ENCODE peak calls at places on chromosomes 11 and 22, in ten cellular contexts. C, F, A, P, H, M, E, K, B and U are unnamed samples.

GRCh38 chr11:126474220-126474619 is 118.7 kb downstream of the ST3GAL4 start:
- DNase-seq in B (no peak), E (no peak), M (no peak), H (no peak), P (no peak), K (no peak), A (no peak), C (no peak), F (no peak), U (no peak)

GRCh38 chr11:93020248-93021088 is 51.0 kb downstream of the MTNR1B start:
- DNase-seq in M (peak), E (no peak), A (no peak), K (no peak), H (no peak), F (no peak), P (no peak), B (peak), C (no peak), U (no peak)

GRCh38 chr11:12692238-12693074 is 18.2 kb downstream of the TEAD1 start:
- DNase-seq in H (no peak), C (no peak), E (peak), A (no peak), K (no peak), M (peak), F (no peak), P (no peak), B (peak), U (no peak)

GRCh38 chr22:43109921-43110443 is 568 bp upstream of the BIK start:
- DNase-seq in B (no peak), P (no peak), M (no peak), E (no peak), F (peak), K (no peak), H (no peak), C (no peak), A (peak), U (no peak)

GRCh38 chr11:12075822-12076821 is 34.3 kb upstream of the MICAL2 start:
- DNase-seq in F (no peak), B (peak), H (no peak), C (no peak), A (no peak), M (peak), E (no peak), K (no peak), P (no peak), U (no peak)

GRCh38 chr11:122210378-122210995 is 94.5 kb upstream of the BLID start:
- DNase-seq in H (no peak), E (no peak), B (no peak), K (no peak), A (no peak), F (no peak), P (no peak), M (no peak), C (no peak), U (no peak)

GRCh38 chr11:36724742-36725387 is 126.8 kb upstream of the RAG2 start:
- DNase-seq in K (no peak), C (no peak), H (no peak), M (no peak), P (no peak), E (no peak), F (no peak), A (no peak), B (no peak), U (no peak)

GRCh38 chr11:118448294-118448693 is 12.0 kb downstream of the KMT2A start:
- DNase-seq in P (no peak), M (no peak), H (no peak), C (no peak), E (no peak), B (peak), F (no peak), A (no peak), K (no peak), U (no peak)

GRCh38 chr11:43493431-43493830 is 134.7 kb downstream of the TTC17 start:
- DNase-seq in M (no peak), H (no peak), E (no peak), P (no peak), B (no peak), A (no peak), F (no peak), K (no peak), C (no peak), U (no peak)